ENCODE peak calls at places on chromosomes 4 and X, in five cellular contexts. I is stimulated activated CD8-positive, alpha-beta memory T cell treated with anti-CD3 and anti-CD28 coated beads, Interleukin-7, amount 100 ng/mL, for 1 hour; A is CD8-positive, alpha-beta T cell; B is stimulated activated CD4-positive, alpha-beta T cell treated with anti-CD3 and anti-CD28 coated beads, Interleukin-1b, Interleukin-23, amount 100 ng/mL, for 48 hours; M is SJCRH30. T is an unnamed sample.

GRCh38 chrX:45712067-45712466 is 511.4 kb upstream of the DIPK2B start:
- DNase-seq in I (no peak), A (no peak), B (no peak), M (no peak), T (no peak)

GRCh38 chrX:123361371-123361770 is 177.3 kb downstream of the GRIA3 start:
- DNase-seq in I (no peak), A (no peak), B (no peak), M (peak; percentile 9), T (no peak)

GRCh38 chrX:21926116-21926515 is 14.4 kb upstream of the SMS start:
- DNase-seq in I (no peak), A (no peak), B (no peak), M (no peak), T (no peak)

GRCh38 chr4:177441061-177441802 is 1.0 kb downstream of the AGA start:
- DNase-seq in I (no peak), A (peak; percentile 11), B (peak; percentile 13), M (no peak), T (no peak)

GRCh38 chrX:24090300-24091200 is 35.8 kb downstream of the EIF2S3 start:
- DNase-seq in I (no peak), A (no peak), B (no peak), M (no peak), T (no peak)

GRCh38 chrX:20685652-20686051 is 418.9 kb upstream of the RPS6KA3 start:
- DNase-seq in I (no peak), A (no peak), B (no peak), M (no peak), T (peak; percentile 73)

GRCh38 chr4:65508169-65508568 is 162.1 kb downstream of the EPHA5 start:
- DNase-seq in I (no peak), A (no peak), B (no peak), M (no peak), T (no peak)

GRCh38 chr4:8333726-8334460 is 64.3 kb downstream of the HTRA3 start:
- DNase-seq in I (no peak), A (no peak), B (no peak), M (no peak), T (no peak)

GRCh38 chr4:8070751-8071718 is 87.6 kb downstream of the ABLIM2 start:
- DNase-seq in I (no peak), A (no peak), B (no peak), M (no peak), T (no peak)

T was measured in trophoblast cell.